ENCODE peak calls at places on chromosomes 4 and X, in six cellular contexts. T, M, I, U, L and K are unnamed samples.

GRCh38 chrX:25640276-25640675 is 497.9 kb upstream of the MAGEB18 start:
- DNase-seq in T (no peak), L (no peak), M (no peak), U (no peak), I (no peak), K (no peak)

GRCh38 chr4:41535911-41536361 is 2.0 kb upstream of the LIMCH1 start:
- DNase-seq in L (no peak), T (no peak), U (no peak), M (no peak), I (peak), K (no peak)

GRCh38 chrX:38452603-38453002 is 100.2 kb downstream of the OTC start:
- DNase-seq in M (no peak), L (no peak), T (no peak), I (no peak), U (no peak), K (no peak)

GRCh38 chr4:103998752-103999151 is 279.0 kb upstream of the TACR3 start:
- DNase-seq in T (no peak), U (no peak), I (no peak), L (no peak), M (no peak), K (no peak)

GRCh38 chr4:4690854-4691253 is 149.0 kb upstream of the STX18 start:
- DNase-seq in T (no peak), M (no peak), I (no peak), U (no peak), L (no peak), K (no peak)

GRCh38 chr4:168796362-168797106 is 213.5 kb downstream of the CBR4 start:
- DNase-seq in U (no peak), T (no peak), I (peak), M (no peak), L (peak), K (no peak)

GRCh38 chr4:57865264-57865663 is 755.1 kb upstream of the IGFBP7 start:
- DNase-seq in U (no peak), L (no peak), T (no peak), I (no peak), M (peak), K (no peak)

GRCh38 chrX:34873500-34874225 is 68.9 kb upstream of the FAM47B start:
- DNase-seq in L (no peak), I (peak), T (no peak), M (no peak), U (no peak), K (no peak)

GRCh38 chrX:150575415-150575814 is 7.0 kb downstream of the MTM1 start:
- DNase-seq in T (peak), I (peak), U (no peak), L (no peak), M (no peak), K (no peak)

GRCh38 chrX:134599173-134599914 is 58.9 kb downstream of the PLAC1 start:
- DNase-seq in L (no peak), I (peak), M (no peak), T (peak), U (no peak), K (no peak)

GRCh38 chr4:118942465-118942864 is 53.8 kb downstream of the SYNPO2 start:
- DNase-seq in M (no peak), I (peak), L (no peak), U (no peak), T (no peak), K (no peak)

DNA sequence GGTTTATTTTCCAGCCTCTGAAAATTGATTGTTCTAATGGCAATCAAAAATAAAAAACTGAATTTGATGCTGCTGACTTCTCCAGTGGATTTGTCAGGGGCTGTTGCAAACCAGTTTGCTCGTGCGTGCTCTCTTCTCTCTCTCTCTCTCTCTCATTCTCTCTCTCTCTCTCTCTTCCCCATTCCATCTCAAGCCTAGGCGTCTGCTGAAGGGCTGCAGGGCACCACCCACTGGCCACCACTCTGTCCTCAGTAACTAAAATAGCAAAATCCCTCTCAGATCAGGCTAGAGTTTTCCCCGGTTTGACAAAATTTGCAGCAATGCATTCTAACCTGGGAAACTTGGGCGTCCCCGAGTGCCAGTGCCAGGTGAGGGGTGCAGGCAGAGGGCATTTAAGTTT is 19.4 kb downstream of the NKX6-1 start:
- DNase-seq in U (no peak), M (no peak), I (no peak), L (no peak), T (no peak), K (no peak)
- TF ChIP-seq CTCF in U (no peak), M (no peak), I (no peak), L (no peak), T (no peak), K (no peak)

GRCh38 chrX:30060718-30061117 is 154.6 kb upstream of the MAGEB2 start:
- DNase-seq in U (no peak), I (peak), T (no peak), M (no peak), L (no peak), K (peak)
- TF ChIP-seq CTCF in U (peak), I (peak), T (no peak), M (no peak), L (no peak), K (no peak)

DNA sequence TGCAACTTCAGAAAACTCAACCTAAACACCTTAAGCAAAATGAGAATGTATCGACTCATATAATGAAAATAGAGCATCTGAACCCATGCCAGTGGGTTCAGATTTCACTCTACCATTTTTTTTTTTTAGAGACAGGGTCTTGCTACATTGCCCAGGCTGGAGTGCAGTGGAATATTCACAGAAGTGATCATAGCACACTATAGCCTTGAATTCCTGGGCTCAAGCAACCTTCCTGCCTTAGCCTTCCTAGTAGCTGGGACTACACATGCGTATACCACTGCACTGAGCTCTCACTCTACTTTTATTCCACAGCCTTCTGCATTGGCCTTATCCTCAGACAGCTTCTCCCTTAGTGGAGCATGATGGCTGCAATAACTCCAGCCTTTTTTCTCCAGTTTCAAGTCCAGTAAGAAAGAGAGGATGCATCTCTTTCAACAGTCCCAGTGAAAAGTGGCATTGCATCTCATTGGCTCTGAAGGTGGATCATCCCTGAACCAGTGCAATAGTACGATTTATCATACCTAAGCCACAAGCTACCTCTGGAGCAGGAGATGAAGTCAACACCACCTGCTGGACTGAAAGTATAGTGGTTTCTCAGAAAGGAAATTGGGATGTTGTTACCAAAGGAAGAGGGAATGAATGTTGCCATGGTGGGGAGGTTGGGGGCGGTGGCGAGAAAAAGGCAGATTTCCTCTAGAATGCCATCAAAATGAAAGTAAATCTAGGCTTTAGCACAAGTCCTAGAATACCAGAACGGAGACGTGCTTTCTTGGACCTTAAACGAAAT is 2.0 kb upstream of the SOD3 start:
- DNase-seq in M (no peak), T (no peak), I (no peak), L (no peak), U (no peak), K (no peak)
- TF ChIP-seq CTCF in M (no peak), T (no peak), I (peak), L (no peak), U (no peak), K (peak)

DNA sequence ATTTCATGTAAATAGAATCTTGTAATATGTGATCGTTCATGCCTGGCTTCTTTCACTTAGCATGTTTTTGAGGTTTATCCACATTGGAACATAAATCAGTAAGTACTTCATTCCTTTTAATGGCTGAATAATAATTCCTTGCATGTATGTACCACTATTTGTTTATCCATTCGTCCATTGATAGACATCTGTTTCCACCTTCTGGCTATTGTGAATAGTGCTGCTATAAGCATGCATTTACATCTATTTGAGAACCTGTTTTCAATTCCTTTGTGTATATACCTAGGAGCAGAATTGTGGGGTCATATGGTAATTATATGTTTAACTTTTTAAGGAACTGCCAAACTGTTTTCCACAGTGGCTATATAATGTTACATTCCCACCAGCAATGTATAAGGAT is 356.7 kb upstream of the DIPK2B start:
- DNase-seq in U (no peak), I (peak), T (no peak), L (no peak), M (no peak), K (no peak)
- TF ChIP-seq CTCF in U (no peak), I (peak), T (no peak), L (no peak), M (no peak), K (no peak)